ENCODE peak calls at places on chromosomes 6 and 20, in nine cellular contexts. U, R, Z, W, T, D, C, X and I are unnamed samples.

GRCh38 chr6:5763871-5764270 is 242.9 kb downstream of the NRN1 start:
- DNase-seq in U (no peak), R (no peak), Z (no peak), W (peak; percentile 36), T (peak; percentile 6), D (no peak), C (peak; percentile 43), X (peak; percentile 57), I (no peak)

GRCh38 chr6:153103256-153103655 is 27.8 kb downstream of the RGS17 start:
- DNase-seq in U (no peak), R (peak; percentile 52), Z (no peak), W (no peak), T (no peak), D (no peak), C (no peak), X (no peak), I (no peak)

GRCh38 chr6:100573169-100573568 is 108.4 kb upstream of the SIM1 start:
- DNase-seq in U (peak; percentile 32), R (no peak), Z (peak; percentile 6), W (peak; percentile 11), T (peak; percentile 56), D (no peak), C (peak; percentile 78), X (peak; percentile 47), I (no peak)

GRCh38 chr6:27541212-27541931 is 68.5 kb upstream of the ZNF184 start:
- DNase-seq in U (no peak), R (no peak), Z (peak; percentile 65), W (no peak), T (no peak), D (no peak), C (peak; percentile 59), X (no peak), I (no peak)

GRCh38 chr20:35771367-35771688 is 487 bp upstream of the PHF20 start:
- DNase-seq in U (no peak), R (no peak), Z (no peak), W (no peak), T (no peak), D (no peak), C (no peak), X (no peak), I (no peak)

GRCh38 chr20:50900261-50900660 is 31.0 kb downstream of the ADNP start:
- DNase-seq in U (no peak), R (no peak), Z (no peak), W (no peak), T (no peak), D (no peak), C (no peak), X (no peak), I (no peak)

GRCh38 chr6:12136905-12137304 is 124.8 kb downstream of the HIVEP1 start:
- DNase-seq in U (no peak), R (no peak), Z (no peak), W (no peak), T (no peak), D (no peak), C (peak; percentile 54), X (peak; percentile 68), I (no peak)

GRCh38 chr6:14381225-14381887 is 263.8 kb downstream of the CD83 start:
- DNase-seq in U (no peak), R (no peak), Z (no peak), W (no peak), T (no peak), D (no peak), C (no peak), X (no peak), I (no peak)

GRCh38 chr20:50824137-50824536 is 29.3 kb downstream of the BCAS4 start:
- DNase-seq in U (no peak), R (no peak), Z (no peak), W (no peak), T (peak; percentile 80), D (peak; percentile 8), C (peak; percentile 93), X (peak; percentile 71), I (no peak)

GRCh38 chr6:43953794-43954310 is 173.4 kb downstream of the MRPL14 start:
- DNase-seq in U (no peak), R (peak; percentile 70), Z (peak; percentile 33), W (no peak), T (peak; percentile 22), D (peak; percentile 44), C (peak; percentile 30), X (no peak), I (no peak)

GRCh38 chr6:135600086-135600702 is 102.7 kb upstream of the AHI1 start:
- DNase-seq in U (no peak), R (no peak), Z (no peak), W (no peak), T (no peak), D (no peak), C (no peak), X (no peak), I (no peak)

GRCh38 chr20:37229300-37229699 is 32.3 kb downstream of the GHRH start:
- DNase-seq in U (no peak), R (no peak), Z (no peak), W (no peak), T (no peak), D (no peak), C (no peak), X (no peak), I (no peak)

GRCh38 chr20:64146301-64146935 is 17.8 kb upstream of the MYT1 start:
- DNase-seq in U (no peak), R (peak; percentile 10), Z (no peak), W (no peak), T (no peak), D (no peak), C (no peak), X (no peak), I (no peak)

GRCh38 chr6:116436586-116436985 is 24.6 kb upstream of the CALHM6 start:
- DNase-seq in U (no peak), R (no peak), Z (no peak), W (no peak), T (no peak), D (no peak), C (no peak), X (no peak), I (no peak)

GRCh38 chr20:63125893-63126601 is 89.9 kb downstream of the YTHDF1 start:
- DNase-seq in U (no peak), R (peak; percentile 10), Z (no peak), W (no peak), T (no peak), D (no peak), C (no peak), X (no peak), I (no peak)

GRCh38 chr20:34948030-34948429 is 7.6 kb downstream of the GSS start:
- DNase-seq in U (peak; percentile 72), R (no peak), Z (no peak), W (no peak), T (peak; percentile 87), D (no peak), C (peak; percentile 70), X (peak; percentile 58), I (no peak)

GRCh38 chr6:17705428-17705777 is 1.3 kb downstream of the NUP153 start:
- DNase-seq in U (peak; percentile 86), R (peak; percentile 47), Z (peak; percentile 13), W (no peak), T (peak; percentile 76), D (peak; percentile 39), C (peak; percentile 78), X (peak; percentile 75), I (no peak)

GRCh38 chr6:17706580-17707370 is at the start of gene NUP153:
- DNase-seq in U (peak; percentile 95), R (peak; percentile 98), Z (peak; percentile 100), W (peak; percentile 98), T (peak; percentile 98), D (peak; percentile 97), C (peak; percentile 98), X (peak; percentile 99), I (peak; percentile 100)

GRCh38 chr6:17707371-17707651 is 586 bp upstream of the NUP153 start:
- DNase-seq in U (no peak), R (no peak), Z (no peak), W (no peak), T (no peak), D (no peak), C (no peak), X (no peak), I (no peak)

GRCh38 chr6:17703256-17703694 is 3.5 kb downstream of the NUP153 start:
- DNase-seq in U (peak; percentile 45), R (no peak), Z (no peak), W (peak; percentile 52), T (peak; percentile 94), D (no peak), C (peak; percentile 97), X (peak; percentile 68), I (no peak)

DNA sequence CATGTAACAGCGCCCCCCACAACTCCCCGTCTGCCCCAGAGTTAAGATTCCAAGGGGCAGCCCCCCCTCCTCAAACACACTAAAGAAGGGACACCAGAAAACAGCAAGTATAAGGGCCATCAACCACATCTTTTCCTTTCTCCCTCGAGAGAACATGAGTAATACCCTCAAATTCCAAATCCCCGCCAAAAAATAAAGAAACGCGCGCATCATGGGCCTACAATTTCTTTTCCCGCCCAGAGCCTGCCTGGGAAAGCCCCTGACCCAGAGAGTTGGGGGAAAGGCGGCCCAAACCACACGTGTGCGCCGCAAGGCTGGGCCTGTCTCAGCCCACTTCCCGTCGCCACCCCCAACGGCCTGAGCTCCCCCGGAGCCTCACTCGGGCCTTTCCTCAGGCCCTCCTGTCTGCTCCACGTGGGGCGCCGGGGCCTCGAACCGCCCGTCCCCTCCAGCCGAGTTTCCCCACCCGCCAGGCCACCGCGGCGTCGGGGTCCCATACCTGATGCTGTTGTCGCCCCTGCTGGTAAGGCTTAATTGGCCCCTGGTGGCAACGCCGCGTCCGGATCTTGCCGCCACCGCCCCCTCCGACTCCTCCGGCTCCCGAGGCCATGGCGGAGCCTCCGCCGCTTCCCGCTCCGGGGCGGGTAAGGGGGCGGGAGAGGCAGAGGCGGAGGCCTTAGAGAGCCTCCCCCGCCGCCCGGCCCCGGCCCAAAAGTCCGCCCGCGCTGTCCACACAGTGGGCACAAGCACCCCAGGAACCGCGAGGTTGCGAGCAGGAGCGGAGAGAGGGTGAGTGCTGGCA is 746 bp downstream of the NUP153 start:
- DNase-seq in U (peak; percentile 65), R (peak; percentile 71), Z (peak; percentile 60), W (peak; percentile 91), T (peak; percentile 55), D (peak; percentile 54), C (peak; percentile 65), X (peak; percentile 59), I (peak; percentile 79)
- TF ChIP-seq CTCF in U (no peak), R (peak; percentile 34), Z (no peak), W (peak; percentile 59), T (peak; percentile 17), D (peak; percentile 16), C (no peak), X (no peak), I (no peak)

GRCh38 chr6:164897523-164898094 is 411.8 kb downstream of the C6orf118 start:
- DNase-seq in U (no peak), R (no peak), Z (peak; percentile 17), W (peak; percentile 1), T (no peak), D (no peak), C (no peak), X (no peak), I (no peak)
- TF ChIP-seq CTCF in U (no peak), R (no peak), Z (peak; percentile 49), W (peak; percentile 58), T (no peak), D (no peak), C (no peak), X (no peak), I (no peak)

GRCh38 chr6:160071805-160072687 is 49.6 kb upstream of the SLC22A1 start:
- DNase-seq in U (no peak), R (no peak), Z (no peak), W (peak; percentile 9), T (peak; percentile 11), D (no peak), C (no peak), X (no peak), I (no peak)
- TF ChIP-seq CTCF in U (no peak), R (peak; percentile 22), Z (no peak), W (peak; percentile 58), T (peak; percentile 33), D (no peak), C (no peak), X (peak; percentile 42), I (no peak)

GRCh38 chr20:23666189-23666588 is 22.6 kb downstream of the CST4 start:
- DNase-seq in U (no peak), R (no peak), Z (no peak), W (no peak), T (no peak), D (no peak), C (peak; percentile 28), X (no peak), I (no peak)
- TF ChIP-seq CTCF in U (no peak), R (no peak), Z (no peak), W (no peak), T (peak; percentile 36), D (no peak), C (peak; percentile 38), X (peak; percentile 50), I (no peak)